ENCODE peak calls at places on chromosome 14, in six cellular contexts. Q, Y, X, C, A and L are unnamed samples. For H3K27me3 and H3K4me1, the result is how much of the 10 kb centered on the place peaks cover.

GRCh38 chr14:34322940-34323418 is 139.1 kb downstream of the SPTSSA start:
- DNase-seq in Q (peak), Y (peak), X (peak), C (peak), A (peak), L (peak)

GRCh38 chr14:102953100-102953499 is 30.6 kb downstream of the AMN start:
- DNase-seq in Q (no peak), Y (no peak), X (no peak), C (no peak), A (no peak), L (no peak)

GRCh38 chr14:51182166-51182565 is 57.9 kb upstream of the TMX1 start:
- DNase-seq in Q (peak), Y (no peak), X (peak), C (no peak), A (no peak), L (no peak)

GRCh38 chr14:89190779-89191513 is 226.1 kb downstream of the FOXN3 start:
- DNase-seq in Q (no peak), Y (no peak), X (no peak), C (no peak), A (no peak), L (no peak)

GRCh38 chr14:52266782-52267181 is 716 bp upstream of the PTGDR start:
- DNase-seq in Q (peak), Y (no peak), X (no peak), C (no peak), A (no peak), L (peak)

GRCh38 chr14:31927348-31927826 is 149.7 kb upstream of the ARHGAP5 start:
- DNase-seq in Q (peak), Y (no peak), X (peak), C (no peak), A (no peak), L (no peak)

GRCh38 chr14:70641548-70642312 is at the start of gene TTC9:
- DNase-seq in Q (no peak), Y (peak), X (no peak), C (peak), A (peak), L (peak)

GRCh38 chr14:20295067-20295466 is 10.7 kb downstream of the TTC5 start:
- DNase-seq in Q (no peak), Y (no peak), X (no peak), C (no peak), A (no peak), L (no peak)

GRCh38 chr14:84874436-84874835 is 655.5 kb upstream of the FLRT2 start:
- DNase-seq in Q (no peak), Y (no peak), X (no peak), C (no peak), A (no peak), L (no peak)

GRCh38 chr14:22994762-22995275 is 12.5 kb upstream of the AJUBA start:
- DNase-seq in Q (peak), Y (peak), X (peak), C (no peak), A (no peak), L (peak)

GRCh38 chr14:71354801-71355200 is 447.5 kb downstream of the PCNX1 start:
- DNase-seq in Q (peak), Y (no peak), X (no peak), C (no peak), A (no peak), L (no peak)

GRCh38 chr14:81517798-81518398 is 15.8 kb downstream of the SEL1L start:
- DNase-seq in Q (no peak), Y (peak), X (no peak), C (peak), A (peak), L (peak)

GRCh38 chr14:72740966-72741835 is 152.7 kb downstream of the DPF3 start:
- DNase-seq in Q (no peak), Y (no peak), X (no peak), C (no peak), A (no peak), L (no peak)

GRCh38 chr14:104086661-104087461 is 1.4 kb downstream of the ASPG start:
- DNase-seq in Q (no peak), Y (peak), X (no peak), C (peak), A (peak), L (no peak)

GRCh38 chr14:25150934-25151790 is 101.2 kb upstream of the STXBP6 start:
- DNase-seq in Q (peak), Y (no peak), X (peak), C (no peak), A (no peak), L (peak)

GRCh38 chr14:93925374-93925895 is 1.7 kb upstream of the FAM181A start:
- DNase-seq in Q (no peak), Y (no peak), X (no peak), C (no peak), A (no peak), L (no peak)

GRCh38 chr14:50039734-50040400 is 76.5 kb downstream of the VCPKMT start:
- DNase-seq in Q (peak), Y (peak), X (no peak), C (peak), A (no peak), L (no peak)

GRCh38 chr14:30223385-30223785 is 295.7 kb upstream of the PRKD1 start:
- DNase-seq in Q (peak), Y (peak), X (peak), C (peak), A (peak), L (peak)

GRCh38 chr14:76456891-76457586 is 81.1 kb downstream of the ESRRB start:
- DNase-seq in Q (no peak), Y (no peak), X (no peak), C (no peak), A (no peak), L (no peak)

DNA sequence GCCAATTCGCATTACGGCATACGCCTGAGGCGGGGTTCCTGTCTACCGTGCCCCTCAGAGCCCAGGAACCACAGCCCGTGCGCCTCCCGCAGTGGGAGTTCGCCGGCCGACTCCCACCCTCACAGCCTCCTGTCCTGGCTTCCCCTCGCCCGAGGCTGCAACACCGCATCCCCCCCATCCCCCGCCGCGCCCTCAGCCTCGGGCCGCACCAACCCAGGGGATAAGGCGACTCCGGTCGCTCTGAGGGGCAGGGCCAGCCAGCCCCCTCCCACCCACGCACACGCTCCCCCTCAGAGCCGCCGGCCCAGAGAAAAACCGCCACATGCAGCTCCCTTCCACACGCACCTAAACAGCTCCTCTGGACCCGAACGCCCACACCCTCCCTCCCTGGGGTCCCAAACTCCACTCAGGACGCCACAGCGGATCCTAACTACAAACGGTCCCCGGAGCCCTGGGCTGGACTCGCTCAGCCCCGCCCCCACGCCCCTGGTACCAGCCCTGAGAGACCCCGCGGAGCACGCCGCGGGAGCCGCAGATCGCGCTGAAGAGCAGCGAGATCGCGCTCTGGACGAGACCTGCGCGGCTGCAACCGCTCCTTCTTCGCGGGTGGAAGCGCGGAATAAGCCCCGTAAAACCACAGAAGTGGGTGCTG is at the start of gene C14orf39:
- DNase-seq in Q (no peak), Y (no peak), X (peak), C (peak), A (no peak), L (no peak)
- H3K4me3 ChIP-seq in Q (no peak), Y (no peak), X (peak), C (peak), A (peak), L (no peak)

GRCh38 chr14:60643443-60644402 is 5.6 kb downstream of the SIX1 start:
- DNase-seq in Q (no peak), Y (no peak), X (no peak), C (no peak), A (no peak), L (no peak)
- H3K27me3 ChIP-seq in Q (under half), Y (half or more), X (half or more), C (under half), A (half or more), L (half or more)

GRCh38 chr14:68934034-68934433 is 45.1 kb downstream of the ACTN1 start:
- DNase-seq in Q (no peak), Y (no peak), X (no peak), C (no peak), A (no peak), L (no peak)
- H3K4me1 ChIP-seq in Q (half or more), Y (half or more), X (under half), C (under half), A (half or more), L (under half)

GRCh38 chr14:99245541-99246511 is 26.2 kb downstream of the BCL11B start:
- DNase-seq in Q (no peak), Y (no peak), X (no peak), C (no peak), A (no peak), L (no peak)
- H3K4me3 ChIP-seq in Q (no peak), Y (peak), X (no peak), C (no peak), A (no peak), L (no peak)